ENCODE peak calls at places on chromosome 1, in nine cellular contexts. O, P, T, R, L, G, E, F and X are unnamed samples.

GRCh38 chr1:235675152-235675890 is 25.7 kb upstream of the GNG4 start:
- DNase-seq in O (no peak), P (no peak), T (peak), R (no peak), L (no peak), G (no peak), E (no peak), F (no peak), X (no peak)

GRCh38 chr1:215082532-215083407 is at the start of gene KCNK2:
- DNase-seq in O (peak), P (no peak), T (peak), R (no peak), L (no peak), G (no peak), E (peak), F (peak), X (peak)

GRCh38 chr1:154809436-154810413 is 60.4 kb downstream of the KCNN3 start:
- DNase-seq in O (no peak), P (no peak), T (peak), R (no peak), L (no peak), G (peak), E (no peak), F (peak), X (no peak)

GRCh38 chr1:28123461-28123961 is 35.1 kb upstream of the EYA3 start:
- DNase-seq in O (no peak), P (no peak), T (peak), R (no peak), L (no peak), G (no peak), E (peak), F (no peak), X (no peak)

GRCh38 chr1:243345205-243345604 is 89.4 kb downstream of the SDCCAG8 start:
- DNase-seq in O (no peak), P (no peak), T (peak), R (no peak), L (no peak), G (no peak), E (peak), F (no peak), X (peak)

GRCh38 chr1:221963742-221964141 is 221.9 kb upstream of the DUSP10 start:
- DNase-seq in O (no peak), P (no peak), T (no peak), R (no peak), L (no peak), G (no peak), E (no peak), F (no peak), X (no peak)

GRCh38 chr1:85274969-85275453 is 1.4 kb downstream of the BCL10 start:
- DNase-seq in O (no peak), P (no peak), T (peak), R (no peak), L (no peak), G (no peak), E (no peak), F (no peak), X (no peak)

GRCh38 chr1:58979085-58979484 is 195.2 kb upstream of the JUN start:
- DNase-seq in O (no peak), P (no peak), T (no peak), R (no peak), L (no peak), G (no peak), E (no peak), F (no peak), X (no peak)

GRCh38 chr1:153293847-153294246 is 18.9 kb downstream of the PGLYRP3 start:
- DNase-seq in O (no peak), P (no peak), T (no peak), R (no peak), L (no peak), G (no peak), E (no peak), F (no peak), X (no peak)

GRCh38 chr1:115257596-115257995 is 80.5 kb downstream of the NGF start:
- DNase-seq in O (no peak), P (no peak), T (no peak), R (no peak), L (no peak), G (no peak), E (no peak), F (no peak), X (no peak)

GRCh38 chr1:145708063-145708462 is 895 bp upstream of the PDZK1 start:
- DNase-seq in O (no peak), P (no peak), T (peak), R (no peak), L (no peak), G (no peak), E (peak), F (no peak), X (no peak)

GRCh38 chr1:163914785-163915413 is 593.1 kb downstream of the NUF2 start:
- DNase-seq in O (no peak), P (no peak), T (no peak), R (no peak), L (no peak), G (no peak), E (no peak), F (no peak), X (no peak)

GRCh38 chr1:11860586-11860985 is 1.8 kb upstream of the NPPB start:
- DNase-seq in O (no peak), P (no peak), T (no peak), R (no peak), L (no peak), G (no peak), E (peak), F (no peak), X (no peak)

GRCh38 chr1:19423130-19423529 is 62.2 kb downstream of the CAPZB start:
- DNase-seq in O (no peak), P (no peak), T (peak), R (no peak), L (no peak), G (no peak), E (no peak), F (no peak), X (no peak)

GRCh38 chr1:244801246-244801645 is 34.2 kb upstream of the COX20 start:
- DNase-seq in O (no peak), P (peak), T (no peak), R (no peak), L (peak), G (no peak), E (peak), F (peak), X (peak)

GRCh38 chr1:67947114-67947513 is 103.3 kb downstream of the DIRAS3 start:
- DNase-seq in O (no peak), P (no peak), T (no peak), R (peak), L (no peak), G (no peak), E (no peak), F (no peak), X (no peak)

GRCh38 chr1:204084247-204084772 is 11.4 kb downstream of the SOX13 start:
- DNase-seq in O (peak), P (no peak), T (no peak), R (peak), L (no peak), G (peak), E (peak), F (no peak), X (peak)

GRCh38 chr1:2432519-2432918 is 20.2 kb upstream of the PEX10 start:
- DNase-seq in O (no peak), P (no peak), T (no peak), R (no peak), L (no peak), G (no peak), E (no peak), F (no peak), X (no peak)

GRCh38 chr1:223700388-223700918 is 11.9 kb upstream of the CAPN2 start:
- DNase-seq in O (no peak), P (no peak), T (peak), R (no peak), L (no peak), G (no peak), E (no peak), F (no peak), X (no peak)

GRCh38 chr1:84479998-84480397 is 932 bp downstream of the RPF1 start:
- DNase-seq in O (no peak), P (no peak), T (no peak), R (no peak), L (no peak), G (no peak), E (no peak), F (no peak), X (no peak)

GRCh38 chr1:181190362-181191035 is 102.0 kb downstream of the IER5 start:
- DNase-seq in O (no peak), P (no peak), T (no peak), R (no peak), L (no peak), G (no peak), E (peak), F (no peak), X (peak)

GRCh38 chr1:76723949-76724348 is 143.3 kb upstream of the ST6GALNAC5 start:
- DNase-seq in O (no peak), P (no peak), T (no peak), R (no peak), L (no peak), G (no peak), E (peak), F (no peak), X (no peak)

GRCh38 chr1:99277066-99277465 is 12.8 kb downstream of the PLPPR4 start:
- DNase-seq in O (no peak), P (no peak), T (no peak), R (no peak), L (no peak), G (no peak), E (no peak), F (no peak), X (no peak)

GRCh38 chr1:2987773-2988172 is 33.5 kb upstream of the ACTRT2 start:
- DNase-seq in O (no peak), P (no peak), T (no peak), R (no peak), L (no peak), G (no peak), E (no peak), F (no peak), X (no peak)

GRCh38 chr1:111948209-111949131 is 41.0 kb downstream of the KCND3 start:
- DNase-seq in O (no peak), P (no peak), T (no peak), R (peak), L (no peak), G (peak), E (peak), F (no peak), X (peak)

GRCh38 chr1:237562247-237562823 is 328.4 kb downstream of the ZP4 start:
- DNase-seq in O (no peak), P (no peak), T (peak), R (no peak), L (peak), G (peak), E (peak), F (peak), X (peak)

GRCh38 chr1:107263291-107263790 is 122.5 kb downstream of the NTNG1 start:
- DNase-seq in O (no peak), P (no peak), T (no peak), R (no peak), L (no peak), G (no peak), E (no peak), F (no peak), X (no peak)

GRCh38 chr1:67676946-67677345 is 8.1 kb upstream of the GADD45A start:
- DNase-seq in O (no peak), P (no peak), T (no peak), R (no peak), L (no peak), G (no peak), E (peak), F (no peak), X (peak)

GRCh38 chr1:36089393-36090121 is 865 bp downstream of the ADPRS start:
- DNase-seq in O (no peak), P (no peak), T (peak), R (no peak), L (no peak), G (no peak), E (peak), F (no peak), X (no peak)

GRCh38 chr1:81689531-81689941 is 111.2 kb upstream of the ADGRL2 start:
- DNase-seq in O (no peak), P (no peak), T (peak), R (no peak), L (no peak), G (no peak), E (no peak), F (no peak), X (no peak)

GRCh38 chr1:100584761-100585745 is 47.1 kb downstream of the GPR88 start:
- DNase-seq in O (no peak), P (no peak), T (peak), R (no peak), L (no peak), G (no peak), E (no peak), F (no peak), X (no peak)